ENCODE peak calls at places on chromosomes 12 and 14, in nine cellular contexts. G is H9, Z is T-helper 17 cell, Q is COR-L47, H is AG04450, F is HFF-Myc, S is cardiac fibroblast, O is MM.1S, I is amygdala. U is an unnamed sample.
A peak's percentile ranks its signal among the peaks of the same experiment; 100 is the strongest.

GRCh38 chr12:15631007-15631715 is 158.0 kb downstream of the EPS8 start:
- DNase-seq in O (no peak), S (no peak), Q (peak; percentile 10), G (no peak), H (no peak), Z (no peak), I (no peak), F (no peak), U (peak; percentile 39)

GRCh38 chr14:105939810-105940508 is 413.6 kb downstream of the TMEM121 start:
- DNase-seq in H (no peak), Q (no peak), I (no peak), G (no peak), S (no peak), O (no peak), Z (no peak), F (no peak), U (no peak)

GRCh38 chr12:79638490-79638889 is 52.3 kb downstream of the PAWR start:
- DNase-seq in G (no peak), I (no peak), Q (no peak), S (no peak), O (no peak), Z (no peak), H (no peak), F (no peak), U (no peak)

GRCh38 chr12:122356192-122356635 is 66.3 kb downstream of the CLIP1 start:
- DNase-seq in G (peak; percentile 51), H (peak; percentile 37), F (peak; percentile 59), O (peak; percentile 38), S (peak; percentile 86), I (no peak), Z (no peak), Q (peak; percentile 40), U (peak; percentile 78)

GRCh38 chr14:105167303-105168092 is 1.1 kb downstream of the JAG2 start:
- DNase-seq in O (no peak), Q (peak; percentile 45), H (no peak), F (no peak), Z (no peak), G (peak; percentile 50), I (no peak), S (no peak), U (no peak)

GRCh38 chr12:101969-102878 is 35.7 kb downstream of the IQSEC3 start:
- DNase-seq in H (no peak), F (no peak), Z (no peak), S (peak; percentile 3), Q (no peak), G (peak; percentile 54), I (no peak), O (no peak), U (no peak)

GRCh38 chr14:71414631-71415403 is 507.6 kb downstream of the PCNX1 start:
- DNase-seq in G (no peak), O (no peak), Q (no peak), H (no peak), S (peak; percentile 70), Z (no peak), I (no peak), F (peak; percentile 40), U (no peak)

GRCh38 chr12:123782997-123783792 is 21.1 kb downstream of the DNAH10 start:
- DNase-seq in F (no peak), I (no peak), S (no peak), H (no peak), G (no peak), Q (no peak), Z (no peak), O (no peak), U (no peak)

GRCh38 chr14:89720741-89721315 is 233.7 kb downstream of the EFCAB11 start:
- DNase-seq in I (no peak), F (no peak), Q (no peak), O (peak; percentile 65), H (no peak), G (peak; percentile 46), Z (peak; percentile 21), S (no peak), U (no peak)

GRCh38 chr14:56555921-56556570 is 23.6 kb upstream of the TMEM260 start:
- DNase-seq in F (no peak), G (no peak), Q (peak; percentile 42), S (peak; percentile 55), O (peak; percentile 23), I (no peak), H (no peak), Z (no peak), U (peak; percentile 81)

U was measured in A673.